ENCODE peak calls at places on chromosomes 12 and 14, in seven cellular contexts. X is Right ventricle myocardium superior, R is T-helper 9 cell, O is skeletal muscle cell, D is lung, Z is GM13977, N is NCI-H345. T is an unnamed sample.

GRCh38 chr12:29889737-29890136 is 106.0 kb upstream of the TMTC1 start:
- DNase-seq in Z (peak), N (peak), O (peak), R (no peak), X (peak), D (peak), T (peak)

GRCh38 chr12:86801439-86801838 is 545.2 kb upstream of the MGAT4C start:
- DNase-seq in O (no peak), X (no peak), R (no peak), Z (no peak), D (no peak), N (no peak), T (no peak)

GRCh38 chr14:70838076-70838475 is 28.8 kb upstream of the MAP3K9 start:
- DNase-seq in O (no peak), Z (no peak), X (no peak), N (no peak), R (no peak), D (no peak), T (no peak)

GRCh38 chr12:79327465-79327864 is 363.3 kb downstream of the PAWR start:
- DNase-seq in R (no peak), N (no peak), Z (no peak), D (no peak), O (no peak), X (no peak), T (no peak)

GRCh38 chr14:102878970-102879460 is 43.4 kb upstream of the AMN start:
- DNase-seq in D (peak), N (no peak), Z (no peak), X (no peak), R (no peak), O (no peak), T (no peak)

GRCh38 chr14:50260511-50260910 is 29.1 kb upstream of the SOS2 start:
- DNase-seq in R (no peak), N (peak), X (no peak), O (peak), Z (peak), D (no peak), T (peak)

GRCh38 chr12:102528111-102528510 is 47.7 kb upstream of the IGF1 start:
- DNase-seq in Z (no peak), O (no peak), X (no peak), D (no peak), R (no peak), N (no peak), T (peak)

GRCh38 chr12:26770239-26771070 is 62.5 kb downstream of the ITPR2 start:
- DNase-seq in X (peak), O (no peak), N (no peak), R (no peak), Z (no peak), D (no peak), T (no peak)